ENCODE peak calls at places on chromosome 22, in seven cellular contexts. Y is OCI-LY7, I is RWPE2, O is fibroblast of lung, M is heart left ventricle, A is MM.1S, X is right lobe of liver. F is an unnamed sample.

GRCh38 chr22:49934144-49934890 is 15.9 kb downstream of the CRELD2 start:
- DNase-seq in Y (no peak), I (no peak), O (peak; percentile 47), M (peak; percentile 82), A (no peak), X (peak; percentile 78), F (peak; percentile 64)

GRCh38 chr22:23547818-23548500 is 32.1 kb downstream of the IGLL1 start:
- DNase-seq in Y (no peak), I (no peak), O (no peak), M (no peak), A (no peak), X (no peak), F (no peak)

GRCh38 chr22:21043856-21044535 is 1.8 kb upstream of the LRRC74B start:
- DNase-seq in Y (no peak), I (no peak), O (no peak), M (no peak), A (no peak), X (no peak), F (no peak)

GRCh38 chr22:50700387-50701075 is 27.9 kb downstream of the SHANK3 start:
- DNase-seq in Y (no peak), I (peak; percentile 37), O (no peak), M (peak; percentile 22), A (no peak), X (peak; percentile 77), F (no peak)

GRCh38 chr22:43131773-43132501 is 11.3 kb downstream of the MCAT start:
- DNase-seq in Y (no peak), I (no peak), O (no peak), M (peak; percentile 42), A (no peak), X (no peak), F (no peak)

GRCh38 chr22:49871482-49871881 is 17.8 kb downstream of the ZBED4 start:
- DNase-seq in Y (no peak), I (no peak), O (no peak), M (no peak), A (no peak), X (no peak), F (no peak)

GRCh38 chr22:27719033-27719341 is 82.6 kb downstream of the MN1 start:
- DNase-seq in Y (no peak), I (no peak), O (no peak), M (no peak), A (no peak), X (no peak), F (no peak)

GRCh38 chr22:49077586-49077985 is 750.1 kb downstream of the BRD1 start:
- DNase-seq in Y (no peak), I (no peak), O (no peak), M (no peak), A (no peak), X (no peak), F (no peak)

GRCh38 chr22:23882370-23882769 is 11.8 kb upstream of the MIF start:
- DNase-seq in Y (no peak), I (no peak), O (no peak), M (no peak), A (no peak), X (no peak), F (peak; percentile 30)

GRCh38 chr22:49546811-49547585 is 280.7 kb downstream of the BRD1 start:
- DNase-seq in Y (no peak), I (no peak), O (no peak), M (no peak), A (no peak), X (no peak), F (peak; percentile 7)

GRCh38 chr22:20867179-20868099 is 8.6 kb downstream of the SNAP29 start:
- DNase-seq in Y (peak; percentile 10), I (no peak), O (peak; percentile 62), M (peak; percentile 71), A (peak; percentile 89), X (peak; percentile 76), F (no peak)

GRCh38 chr22:45317551-45318167 is 7.9 kb downstream of the FAM118A start:
- DNase-seq in Y (no peak), I (no peak), O (peak; percentile 60), M (peak; percentile 63), A (no peak), X (no peak), F (no peak)

GRCh38 chr22:20756846-20757245 is 17.1 kb upstream of the SERPIND1 start:
- DNase-seq in Y (no peak), I (no peak), O (no peak), M (no peak), A (no peak), X (no peak), F (no peak)

GRCh38 chr22:25845985-25846745 is 104.2 kb downstream of the MYO18B start:
- DNase-seq in Y (no peak), I (no peak), O (no peak), M (no peak), A (no peak), X (no peak), F (no peak)

GRCh38 chr22:24180316-24181087 is 785 bp upstream of the SUSD2 start:
- DNase-seq in Y (no peak), I (no peak), O (no peak), M (no peak), A (no peak), X (no peak), F (no peak)

GRCh38 chr22:23498811-23499798 is 81.0 kb downstream of the IGLL1 start:
- DNase-seq in Y (no peak), I (no peak), O (no peak), M (no peak), A (no peak), X (no peak), F (no peak)

GRCh38 chr22:48709453-48709852 is 1118.2 kb downstream of the BRD1 start:
- DNase-seq in Y (no peak), I (peak; percentile 23), O (no peak), M (no peak), A (no peak), X (no peak), F (peak; percentile 33)

GRCh38 chr22:23803001-23803819 is 16.4 kb downstream of the SMARCB1 start:
- DNase-seq in Y (peak; percentile 73), I (no peak), O (no peak), M (no peak), A (no peak), X (no peak), F (no peak)

GRCh38 chr22:29987143-29987542 is 93.1 kb upstream of the HORMAD2 start:
- DNase-seq in Y (no peak), I (no peak), O (no peak), M (no peak), A (peak; percentile 47), X (no peak), F (no peak)
- TF ChIP-seq CTCF in Y (no peak), I (no peak), O (no peak), M (no peak), A (no peak), X (no peak), F (no peak)

GRCh38 chr22:19607198-19608113 is 83.2 kb upstream of the CLDN5 start:
- DNase-seq in Y (peak; percentile 26), I (no peak), O (no peak), M (no peak), A (peak; percentile 27), X (peak; percentile 93), F (no peak)
- H3K4me3 ChIP-seq in Y (no peak overlapping the region), I (no peak overlapping the region), O (no peak overlapping the region), M (no peak overlapping the region), A (no peak overlapping the region), X (no peak overlapping the region), F (no peak overlapping the region)

DNA sequence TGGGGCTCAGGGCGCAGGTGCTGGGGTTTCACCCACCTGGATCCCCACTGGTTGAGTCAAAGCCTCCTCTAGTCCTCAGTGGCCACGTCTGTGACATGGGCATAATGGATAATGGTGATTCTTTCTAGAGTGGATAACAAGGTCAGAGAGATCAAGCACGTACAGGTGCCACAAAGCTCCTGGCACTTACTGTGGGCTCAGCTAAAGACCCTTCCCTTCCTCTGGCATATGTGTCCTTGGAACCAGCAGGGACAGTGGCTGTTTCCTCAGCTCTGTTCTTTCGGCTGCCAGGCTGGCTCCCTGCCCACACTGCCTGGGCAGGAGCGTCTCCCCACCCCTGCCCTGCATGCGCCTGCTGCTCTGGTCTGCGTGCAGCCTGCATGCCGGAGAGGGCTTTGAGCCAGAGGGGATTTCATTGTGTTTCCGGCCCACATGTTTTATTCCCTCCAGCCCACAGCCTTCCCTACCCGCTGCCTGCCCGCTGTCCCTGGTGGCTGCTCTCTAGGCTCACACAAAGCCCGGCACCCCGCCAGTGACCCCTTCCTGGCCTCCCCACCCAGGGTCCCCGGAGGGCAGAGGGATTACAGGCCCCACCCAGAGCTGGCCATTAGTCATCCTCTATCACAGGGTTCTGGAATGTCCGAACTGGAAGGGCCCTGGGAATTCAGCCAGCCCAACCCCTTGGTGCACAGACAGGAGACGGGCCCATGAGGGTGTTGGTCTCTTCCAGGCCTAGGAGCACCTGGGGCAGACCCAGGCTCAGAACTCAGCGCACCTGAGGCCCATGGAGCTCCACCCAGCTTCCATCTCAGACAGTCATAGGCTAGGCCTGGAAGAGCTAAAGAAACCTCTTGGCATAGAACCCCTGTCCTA is 55.3 kb upstream of the GCAT start:
- DNase-seq in Y (no peak), I (peak; percentile 99), O (peak; percentile 97), M (peak; percentile 96), A (no peak), X (peak; percentile 91), F (no peak)
- TF ChIP-seq CTCF in Y (no peak), I (no peak), O (peak; percentile 31), M (peak; percentile 30), A (no peak), X (no peak), F (no peak)

GRCh38 chr22:36454916-36455570 is 26.4 kb downstream of the TXN2 start:
- DNase-seq in Y (peak; percentile 96), I (peak; percentile 93), O (peak; percentile 89), M (peak; percentile 95), A (peak; percentile 97), X (peak; percentile 96), F (peak; percentile 80)

GRCh38 chr22:36457688-36458450 is 23.6 kb downstream of the TXN2 start:
- DNase-seq in Y (no peak), I (no peak), O (peak; percentile 50), M (peak; percentile 85), A (no peak), X (no peak), F (no peak)

GRCh38 chr22:36456459-36456835 is 25.0 kb downstream of the TXN2 start:
- DNase-seq in Y (no peak), I (no peak), O (no peak), M (no peak), A (no peak), X (no peak), F (no peak)

GRCh38 chr22:36453855-36454378 is 27.5 kb downstream of the TXN2 start:
- DNase-seq in Y (peak; percentile 16), I (no peak), O (no peak), M (no peak), A (no peak), X (no peak), F (no peak)

DNA sequence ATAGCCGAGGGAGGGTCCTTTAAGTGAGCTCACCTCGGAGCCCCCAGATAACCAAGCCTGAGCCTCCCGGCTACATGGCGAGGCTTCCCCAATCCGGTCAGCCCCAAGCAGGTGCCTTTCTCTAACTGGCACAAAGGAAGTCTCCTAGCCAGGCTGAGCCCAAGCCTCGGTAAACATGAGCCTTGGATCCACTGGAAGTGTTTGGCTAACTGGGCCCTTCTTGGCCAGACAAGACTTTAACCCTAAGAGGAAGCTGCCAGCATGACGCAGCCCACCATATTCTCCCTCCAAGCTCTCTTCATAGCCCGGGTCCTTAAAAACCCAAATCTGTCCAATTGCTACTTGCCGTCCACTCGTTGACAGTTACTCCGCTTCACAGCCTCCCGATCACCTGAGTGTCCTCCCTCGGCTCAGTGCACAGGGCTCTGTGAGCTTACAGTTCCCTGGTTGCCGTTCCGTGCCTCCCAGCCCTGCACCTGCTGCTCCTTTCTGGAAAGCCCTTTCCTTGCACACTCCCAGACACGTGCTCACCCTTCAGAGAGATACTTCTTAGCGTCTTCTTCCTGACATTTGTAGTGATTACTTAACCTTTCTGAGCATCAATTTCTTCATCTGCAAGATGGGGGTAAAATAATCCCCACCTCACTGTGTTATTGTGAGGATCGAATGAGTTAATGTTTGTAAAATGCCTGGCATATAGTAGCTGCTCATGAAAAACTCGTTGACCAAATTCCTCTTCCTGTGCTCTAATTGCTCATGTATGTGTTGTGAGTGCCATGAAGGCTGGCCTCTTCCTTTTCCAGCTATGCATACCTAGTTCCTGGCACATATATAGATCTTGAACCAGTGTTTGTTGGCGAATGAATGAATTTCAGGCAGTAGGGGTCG is 25.6 kb downstream of the TXN2 start:
- DNase-seq in Y (no peak), I (no peak), O (no peak), M (no peak), A (no peak), X (no peak), F (no peak)
- H3K4me3 ChIP-seq in Y (peak overlapping the region; percentile 63), I (peak overlapping the region; percentile 17), O (no peak overlapping the region), M (peak overlapping the region; percentile 56), A (peak overlapping the region; percentile 48), X (no peak overlapping the region), F (peak overlapping the region; percentile 79)

F was measured in dorsolateral prefrontal cortex.